ENCODE peak calls at places on chromosomes 11 and 22, in ten cellular contexts. Z is memory B cell; O is activated T-helper 1 cell treated with anti-CD3 and anti-CD28 coated beads, Interleukin-12 subunit alpha, Interleukin-12 subunit beta, Interleukin-2, Interleukin-4 antibody, amounts not matched to agents 30 ng/mL and 10 ng/mL and 1 ng/mL, durations not matched to agents 14 hours and 24 hours and 36 hours; A is stimulated activated CD4-positive, alpha-beta T cell treated with anti-CD3 and anti-CD28 coated beads, Interleukin-15, amount 100 ng/mL, for 1 hour; B is substantia nigra; L is naive B cell; C is activated CD4-positive, alpha-beta T cell treated with anti-CD3 and anti-CD28 coated beads for 24 hours; J is mesendoderm; E is lower lobe of right lung; M is T-helper 2 cell. Y is an unnamed sample.

GRCh38 chr11:2086239-2087040 is 52.7 kb downstream of the IGF2 start:
- DNase-seq in B (no peak), M (no peak), Z (no peak), C (no peak), L (no peak), E (peak), A (no peak), O (no peak), J (no peak), Y (no peak)

GRCh38 chr22:17266261-17266971 is 47.2 kb upstream of the ADA2 start:
- DNase-seq in L (no peak), J (peak), M (no peak), Z (no peak), E (no peak), O (peak), B (peak), C (no peak), A (no peak), Y (peak)

GRCh38 chr11:2084721-2085120 is 54.5 kb downstream of the IGF2 start:
- DNase-seq in A (no peak), J (no peak), O (no peak), L (no peak), B (no peak), Z (no peak), E (no peak), M (no peak), C (no peak), Y (no peak)

GRCh38 chr11:72962084-72962483 is 147.9 kb downstream of the ATG16L2 start:
- DNase-seq in E (no peak), Z (no peak), L (no peak), O (no peak), A (no peak), C (no peak), B (no peak), J (peak), M (no peak), Y (no peak)

GRCh38 chr11:13223112-13223511 is 54.5 kb upstream of the BMAL1 start:
- DNase-seq in E (no peak), C (no peak), M (no peak), J (no peak), L (no peak), Z (no peak), O (no peak), B (no peak), A (no peak), Y (no peak)

GRCh38 chr22:40436460-40437431 is 66.4 kb downstream of the SGSM3 start:
- DNase-seq in C (no peak), J (peak), B (peak), E (no peak), O (no peak), L (peak), Z (peak), M (no peak), A (no peak), Y (peak)

GRCh38 chr11:76371170-76371569 is 9.8 kb downstream of the THAP12 start:
- DNase-seq in L (no peak), J (no peak), A (no peak), O (no peak), M (peak), B (no peak), Z (no peak), C (peak), E (no peak), Y (no peak)

GRCh38 chr11:78380615-78381029 is 37.0 kb downstream of the GAB2 start:
- DNase-seq in B (no peak), A (no peak), Z (no peak), M (no peak), O (no peak), L (no peak), E (no peak), C (no peak), J (peak), Y (no peak)

GRCh38 chr11:83125577-83125976 is 31.4 kb upstream of the PCF11 start:
- DNase-seq in J (no peak), L (no peak), C (no peak), M (no peak), Z (no peak), B (no peak), O (no peak), A (no peak), E (no peak), Y (no peak)